ENCODE peak calls at places on chromosomes 7 and 10, in four cellular contexts. L is mucosa of gallbladder, P is HEK293T, N is right cardiac atrium. X is an unnamed sample.
A peak's percentile ranks its signal among the peaks of the same experiment; 100 is the strongest.

GRCh38 chr7:135672560-135673359 is 10.4 kb downstream of the STMP1 start:
- DNase-seq in L (peak; percentile 42), P (peak; percentile 81), N (no peak), X (no peak)

GRCh38 chr7:155509025-155509724 is 37.2 kb downstream of the CNPY1 start:
- DNase-seq in N (no peak), P (no peak), L (no peak), X (no peak)

GRCh38 chr10:102157224-102157623 is 5.0 kb downstream of the NOLC1 start:
- DNase-seq in N (no peak), P (no peak), L (no peak), X (no peak)

GRCh38 chr7:122300607-122301079 is 3.9 kb downstream of the FEZF1 start:
- DNase-seq in P (no peak), N (no peak), L (no peak), X (no peak)

GRCh38 chr10:124285587-124286527 is 132.9 kb downstream of the OAT start:
- DNase-seq in N (no peak), L (no peak), P (no peak), X (no peak)

GRCh38 chr7:36652431-36652830 is 71.9 kb downstream of the AOAH start:
- DNase-seq in N (no peak), L (no peak), P (no peak), X (no peak)

GRCh38 chr10:44326474-44327030 is 58.3 kb downstream of the CXCL12 start:
- DNase-seq in L (no peak), P (no peak), N (no peak), X (no peak)

GRCh38 chr10:117178190-117178589 is 19.1 kb upstream of the KCNK18 start:
- DNase-seq in P (no peak), L (no peak), N (no peak), X (no peak)

GRCh38 chr10:116757246-116757645 is 14.9 kb upstream of the HSPA12A start:
- DNase-seq in L (no peak), N (no peak), P (no peak), X (no peak)

GRCh38 chr10:76902949-76903348 is 734.7 kb downstream of the KCNMA1 start:
- DNase-seq in N (peak; percentile 92), L (no peak), P (peak; percentile 64), X (no peak)

GRCh38 chr7:114656471-114656870 is 241.9 kb downstream of the FOXP2 start:
- DNase-seq in L (no peak), P (no peak), N (no peak), X (no peak)

GRCh38 chr10:100878291-100878910 is 34.4 kb upstream of the SLF2 start:
- DNase-seq in P (peak; percentile 87), N (no peak), L (peak; percentile 54), X (no peak)

GRCh38 chr7:130921391-130922180 is 187.6 kb upstream of the KLF14 start:
- DNase-seq in P (no peak), L (peak; percentile 75), N (peak; percentile 88), X (no peak)

GRCh38 chr7:105764506-105764905 is 111.9 kb downstream of the ATXN7L1 start:
- DNase-seq in L (no peak), P (no peak), N (no peak), X (no peak)

GRCh38 chr7:105680505-105681187 is 99.4 kb upstream of the EFCAB10 start:
- DNase-seq in L (no peak), N (peak; percentile 75), P (no peak), X (no peak)

GRCh38 chr7:147510913-147511312 is 1079.7 kb upstream of the C7orf33 start:
- DNase-seq in N (no peak), P (no peak), L (no peak), X (no peak)

GRCh38 chr7:45651540-45651939 is 77.4 kb downstream of the ADCY1 start:
- DNase-seq in L (no peak), N (no peak), P (no peak), X (no peak)